ENCODE peak calls at places on chromosomes 3 and 15, in eight cellular contexts. X is AG04450, S is PC-3, N is IMR-90, Y is AG04449, Q is choroid plexus epithelial cell, L is GM23248, U is ovary. I is an unnamed sample.

GRCh38 chr3:194322701-194323174 is 28.4 kb downstream of the CPN2 start:
- DNase-seq in X (no peak), S (peak), N (peak), Y (no peak), Q (no peak), L (peak), U (no peak), I (peak)

GRCh38 chr15:49855917-49856637 is 235.2 kb downstream of the DTWD1 start:
- DNase-seq in X (peak), S (no peak), N (peak), Y (peak), Q (peak), L (peak), U (no peak), I (peak)

GRCh38 chr3:172065967-172066762 is 26.8 kb downstream of the FNDC3B start:
- DNase-seq in X (no peak), S (peak), N (peak), Y (no peak), Q (peak), L (peak), U (no peak), I (peak)

GRCh38 chr3:133394561-133395311 is 5.1 kb upstream of the BFSP2 start:
- DNase-seq in X (no peak), S (no peak), N (peak), Y (no peak), Q (no peak), L (peak), U (no peak), I (peak)

GRCh38 chr3:126124896-126125295 is 41.0 kb upstream of the SLC41A3 start:
- DNase-seq in X (no peak), S (no peak), N (no peak), Y (no peak), Q (no peak), L (no peak), U (no peak), I (no peak)

GRCh38 chr3:122025296-122025695 is 3.2 kb upstream of the ILDR1 start:
- DNase-seq in X (no peak), S (no peak), N (no peak), Y (no peak), Q (no peak), L (no peak), U (no peak), I (no peak)

GRCh38 chr3:31357451-31357850 is 175.3 kb upstream of the STT3B start:
- DNase-seq in X (no peak), S (no peak), N (no peak), Y (no peak), Q (no peak), L (no peak), U (no peak), I (no peak)

GRCh38 chr3:61809879-61810278 is 248.5 kb downstream of the PTPRG start:
- DNase-seq in X (no peak), S (no peak), N (no peak), Y (no peak), Q (no peak), L (no peak), U (peak), I (peak)

GRCh38 chr15:29343229-29343628 is 73.6 kb upstream of the NSMCE3 start:
- DNase-seq in X (no peak), S (no peak), N (no peak), Y (no peak), Q (no peak), L (no peak), U (no peak), I (no peak)

GRCh38 chr3:113552851-113553250 is 20.5 kb downstream of the SIDT1 start:
- DNase-seq in X (no peak), S (peak), N (no peak), Y (no peak), Q (no peak), L (no peak), U (no peak), I (no peak)

GRCh38 chr15:88995449-88995848 is 82.3 kb upstream of the MFGE8 start:
- DNase-seq in X (no peak), S (no peak), N (peak), Y (no peak), Q (peak), L (no peak), U (no peak), I (peak)

GRCh38 chr3:84141571-84141970 is 817.2 kb upstream of the CADM2 start:
- DNase-seq in X (no peak), S (peak), N (peak), Y (no peak), Q (no peak), L (no peak), U (no peak), I (no peak)

GRCh38 chr3:39911465-39912309 is 102.3 kb downstream of the MYRIP start:
- DNase-seq in X (no peak), S (no peak), N (no peak), Y (peak), Q (peak), L (peak), U (no peak), I (peak)

GRCh38 chr3:171833775-171834460 is 9.2 kb upstream of the TMEM212 start:
- DNase-seq in X (no peak), S (peak), N (peak), Y (no peak), Q (peak), L (peak), U (no peak), I (peak)

GRCh38 chr3:4508048-4508981 is 15.2 kb downstream of the ITPR1 start:
- DNase-seq in X (no peak), S (no peak), N (no peak), Y (no peak), Q (no peak), L (no peak), U (no peak), I (no peak)

GRCh38 chr15:100910119-100910518 is 9.0 kb upstream of the LRRK1 start:
- DNase-seq in X (no peak), S (peak), N (no peak), Y (no peak), Q (no peak), L (no peak), U (no peak), I (no peak)

GRCh38 chr3:13455644-13456043 is 24.5 kb upstream of the HDAC11 start:
- DNase-seq in X (no peak), S (no peak), N (no peak), Y (no peak), Q (no peak), L (no peak), U (no peak), I (no peak)

GRCh38 chr3:13457593-13457992 is 22.5 kb upstream of the HDAC11 start:
- DNase-seq in X (no peak), S (no peak), N (no peak), Y (no peak), Q (no peak), L (no peak), U (no peak), I (peak)

GRCh38 chr3:13451301-13451673 is 28.8 kb upstream of the HDAC11 start:
- DNase-seq in X (no peak), S (peak), N (peak), Y (no peak), Q (no peak), L (peak), U (no peak), I (no peak)

DNA sequence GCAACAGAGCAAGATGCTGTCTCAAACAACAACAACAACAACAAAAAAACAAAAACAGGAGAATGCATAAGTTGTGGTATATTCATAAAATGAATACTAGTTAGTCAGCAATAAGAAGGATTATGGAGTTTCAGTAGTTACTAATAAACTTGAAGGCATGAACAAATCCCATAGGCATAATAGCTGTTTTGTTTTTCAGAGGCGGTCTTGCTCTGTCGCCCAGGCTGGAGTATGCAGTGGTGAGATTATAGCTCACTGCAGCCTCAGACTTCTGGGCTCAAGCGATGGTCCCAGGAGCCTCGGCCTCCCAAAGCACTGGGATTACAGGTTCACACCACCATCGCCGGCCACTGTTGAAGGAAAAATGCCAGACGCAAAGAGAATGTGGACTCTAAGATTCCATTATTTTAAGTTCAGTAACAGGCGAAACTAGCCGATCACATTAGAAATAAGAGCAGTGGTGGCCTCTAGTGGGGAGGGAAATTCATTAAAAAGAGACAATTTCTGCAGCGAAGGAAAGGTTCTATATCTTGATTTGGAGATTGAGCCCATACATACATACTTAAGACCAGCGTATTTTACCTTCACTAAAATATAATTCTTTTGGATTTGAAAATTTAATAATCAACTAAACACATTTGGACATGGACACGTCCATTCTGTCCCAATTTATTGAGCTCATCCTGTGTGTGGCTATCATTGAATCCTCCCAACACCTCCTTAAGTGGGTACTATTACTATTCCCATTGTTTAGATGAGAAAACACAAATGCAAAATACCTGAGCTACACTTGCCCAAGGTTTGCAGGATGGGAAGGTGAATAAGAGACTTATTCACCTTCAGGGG is 27.4 kb upstream of the HDAC11 start:
- DNase-seq in X (peak), S (peak), N (peak), Y (no peak), Q (peak), L (peak), U (no peak), I (peak)
- H3K4me3 ChIP-seq in X (no peak), S (peak), N (no peak), Y (peak), Q (peak), L (peak), U (peak), I (no peak)

GRCh38 chr15:70741677-70742293 is 21.6 kb downstream of the UACA start:
- DNase-seq in X (no peak), S (peak), N (peak), Y (no peak), Q (peak), L (peak), U (no peak), I (peak)
- H3K4me3 ChIP-seq in X (no peak), S (peak), N (no peak), Y (no peak), Q (no peak), L (peak), U (no peak), I (no peak)

GRCh38 chr15:99176757-99177156 is 71.9 kb downstream of the SYNM start:
- DNase-seq in X (no peak), S (no peak), N (no peak), Y (no peak), Q (no peak), L (peak), U (no peak), I (no peak)

GRCh38 chr15:99177679-99178078 is 71.7 kb downstream of the TTC23 start:
- DNase-seq in X (no peak), S (no peak), N (no peak), Y (no peak), Q (no peak), L (peak), U (no peak), I (no peak)

GRCh38 chr15:99180963-99181306 is 68.4 kb downstream of the TTC23 start:
- DNase-seq in X (no peak), S (no peak), N (no peak), Y (no peak), Q (no peak), L (no peak), U (no peak), I (no peak)

GRCh38 chr15:99181544-99181943 is 67.8 kb downstream of the TTC23 start:
- DNase-seq in X (no peak), S (no peak), N (no peak), Y (no peak), Q (peak), L (no peak), U (no peak), I (peak)

GRCh38 chr15:99180287-99180962 is 69.0 kb downstream of the TTC23 start:
- DNase-seq in X (no peak), S (no peak), N (no peak), Y (no peak), Q (no peak), L (no peak), U (no peak), I (peak)
- H3K4me3 ChIP-seq in X (no peak), S (no peak), N (no peak), Y (no peak), Q (no peak), L (no peak), U (no peak), I (no peak)

GRCh38 chr3:177131927-177132636 is 65.2 kb downstream of the TBL1XR1 start:
- DNase-seq in X (no peak), S (no peak), N (no peak), Y (no peak), Q (no peak), L (no peak), U (no peak), I (no peak)
- H3K4me3 ChIP-seq in X (no peak), S (no peak), N (no peak), Y (no peak), Q (no peak), L (no peak), U (no peak), I (no peak)

DNA sequence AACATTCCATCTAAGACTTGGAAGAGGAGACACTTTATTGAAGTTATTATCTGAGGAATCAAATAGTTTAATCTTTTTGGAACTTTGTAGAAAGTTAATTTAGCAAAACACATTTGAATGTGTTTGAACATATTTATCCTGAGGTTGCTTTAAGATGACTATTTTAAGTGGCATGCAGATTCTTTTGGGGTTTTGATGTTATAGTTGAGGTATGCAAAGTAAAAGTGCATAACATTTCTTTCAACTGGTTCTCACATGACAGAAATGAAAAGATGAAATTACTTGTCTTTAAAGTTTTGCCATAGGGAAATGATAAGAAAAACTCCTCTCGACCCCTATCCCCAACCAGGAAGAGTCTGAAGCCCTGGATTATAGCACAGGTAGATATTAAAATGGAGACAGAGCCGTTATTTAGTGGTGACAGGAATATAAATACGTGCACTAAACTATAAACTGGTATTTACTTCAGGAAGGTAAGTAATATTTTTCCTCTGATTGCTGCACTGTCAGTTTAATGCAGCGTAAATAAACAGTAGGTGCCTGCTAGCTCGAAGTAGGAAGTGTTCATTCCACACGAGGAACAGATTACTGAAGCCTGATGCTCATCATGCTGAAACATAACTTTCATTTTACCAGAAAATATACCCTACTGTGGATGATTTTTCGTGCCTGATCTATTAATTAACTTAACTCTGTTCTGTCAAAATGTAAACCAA is 15.1 kb upstream of the SATB1 start:
- DNase-seq in X (no peak), S (peak), N (peak), Y (no peak), Q (no peak), L (peak), U (no peak), I (peak)
- H3K4me3 ChIP-seq in X (no peak), S (peak), N (no peak), Y (no peak), Q (no peak), L (peak), U (no peak), I (no peak)

GRCh38 chr3:14432996-14433572 is 30.7 kb downstream of the SLC6A6 start:
- DNase-seq in X (no peak), S (no peak), N (no peak), Y (no peak), Q (no peak), L (no peak), U (no peak), I (no peak)
- H3K4me3 ChIP-seq in X (no peak), S (no peak), N (no peak), Y (no peak), Q (no peak), L (no peak), U (no peak), I (no peak)

GRCh38 chr15:99686290-99686689 is 46.9 kb downstream of the LYSMD4 start:
- DNase-seq in X (no peak), S (no peak), N (no peak), Y (no peak), Q (no peak), L (no peak), U (no peak), I (no peak)

GRCh38 chr15:99677540-99678134 is 55.6 kb downstream of the LYSMD4 start:
- DNase-seq in X (no peak), S (no peak), N (no peak), Y (no peak), Q (no peak), L (peak), U (no peak), I (no peak)

GRCh38 chr15:99682455-99682854 is 50.8 kb downstream of the LYSMD4 start:
- DNase-seq in X (peak), S (peak), N (peak), Y (peak), Q (peak), L (peak), U (no peak), I (peak)

GRCh38 chr15:99683000-99683670 is 50.1 kb downstream of the LYSMD4 start:
- DNase-seq in X (no peak), S (no peak), N (peak), Y (no peak), Q (peak), L (peak), U (no peak), I (peak)
- H3K4me3 ChIP-seq in X (no peak), S (no peak), N (no peak), Y (no peak), Q (no peak), L (no peak), U (no peak), I (no peak)

GRCh38 chr15:43266834-43267233 is at the start of gene TGM5:
- DNase-seq in X (no peak), S (peak), N (no peak), Y (no peak), Q (no peak), L (no peak), U (no peak), I (no peak)
- H3K4me3 ChIP-seq in X (no peak), S (no peak), N (no peak), Y (no peak), Q (no peak), L (no peak), U (no peak), I (no peak)

GRCh38 chr3:72152551-72153476 is 367.9 kb upstream of the PROK2 start:
- DNase-seq in X (peak), S (peak), N (peak), Y (no peak), Q (peak), L (peak), U (peak), I (peak)
- H3K4me3 ChIP-seq in X (peak), S (peak), N (peak), Y (peak), Q (peak), L (peak), U (peak), I (peak)

I was measured in cardiac fibroblast.